ENCODE peak calls at places on chromosomes 5 and 9, in five cellular contexts. B, O, F, J and Y are unnamed samples.

GRCh38 chr9:126329476-126330275 is 3.0 kb downstream of the MVB12B start:
- DNase-seq in B (no peak), O (no peak), F (no peak), J (peak; percentile 76), Y (no peak)

GRCh38 chr5:15797116-15797515 is 297.1 kb downstream of the FBXL7 start:
- DNase-seq in B (no peak), O (no peak), F (no peak), J (no peak), Y (no peak)

GRCh38 chr5:82396871-82397514 is 118.8 kb upstream of the RPS23 start:
- DNase-seq in B (peak; percentile 68), O (no peak), F (peak; percentile 67), J (no peak), Y (peak; percentile 28)

GRCh38 chr5:180640301-180640764 is 9.1 kb downstream of the FLT4 start:
- DNase-seq in B (peak; percentile 24), O (no peak), F (peak; percentile 49), J (peak; percentile 64), Y (no peak)

GRCh38 chr5:137155621-137156020 is 343.5 kb downstream of the SPOCK1 start:
- DNase-seq in B (no peak), O (no peak), F (no peak), J (no peak), Y (no peak)

GRCh38 chr9:69420611-69421270 is 95.7 kb downstream of the ENTREP1 start:
- DNase-seq in B (no peak), O (no peak), F (no peak), J (no peak), Y (no peak)

GRCh38 chr9:108618906-108619550 is 236.8 kb downstream of the ACTL7B start:
- DNase-seq in B (no peak), O (no peak), F (no peak), J (no peak), Y (no peak)

GRCh38 chr5:93246093-93246855 is 334.7 kb downstream of the NR2F1-AS1 start:
- DNase-seq in B (no peak), O (no peak), F (no peak), J (no peak), Y (no peak)

GRCh38 chr5:54455413-54456157 is at the start of gene HSPB3:
- DNase-seq in B (no peak), O (no peak), F (no peak), J (no peak), Y (no peak)

GRCh38 chr5:39073759-39074008 is 515 bp downstream of the RICTOR start:
- DNase-seq in B (no peak), O (no peak), F (no peak), J (no peak), Y (no peak)

DNA sequence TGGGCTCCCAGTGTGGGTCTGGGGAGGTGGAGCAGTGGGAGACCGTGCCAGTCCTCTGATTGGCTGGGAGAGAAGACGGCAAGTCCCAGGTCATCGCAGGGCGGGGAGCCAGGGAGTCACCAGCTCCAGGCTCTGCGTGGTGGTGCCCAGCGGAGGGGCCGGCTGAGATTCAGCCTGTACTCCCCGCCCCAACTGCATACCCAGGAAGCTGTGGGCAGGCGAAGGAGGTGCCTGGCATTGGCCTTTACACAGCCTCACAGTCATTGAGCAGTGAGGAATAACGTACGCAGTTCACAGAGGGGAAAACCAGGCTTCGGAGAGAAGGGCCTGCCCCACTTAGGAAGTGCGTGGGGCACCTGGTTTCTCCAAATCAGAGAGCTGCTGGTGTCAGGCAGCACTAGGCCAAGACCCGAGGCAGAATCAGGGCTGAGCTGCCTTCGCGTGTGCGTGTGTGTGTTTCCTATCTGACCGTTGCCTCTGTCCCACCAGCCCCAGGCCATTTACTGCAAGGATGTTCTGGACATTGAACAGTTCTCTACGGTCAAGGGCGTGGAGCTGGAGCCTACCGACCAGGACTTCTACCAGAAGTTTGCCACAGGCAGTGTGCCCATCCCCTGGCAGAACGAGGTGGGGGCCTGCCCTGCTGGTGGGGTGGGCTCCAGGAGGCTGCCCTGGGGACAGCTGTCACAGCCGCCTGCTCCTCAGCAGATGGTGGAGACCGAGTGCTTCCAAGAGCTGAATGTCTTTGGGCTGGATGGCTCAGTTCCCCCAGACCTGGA is 6.2 kb upstream of the PRR7 start:
- DNase-seq in B (no peak), O (no peak), F (no peak), J (no peak), Y (no peak)
- H3K27ac ChIP-seq in B (peak overlapping the region; percentile 31), O (no peak overlapping the region), F (no peak overlapping the region), J (no peak overlapping the region), Y (no peak overlapping the region)

GRCh38 chr5:63919763-63920478 is 42.3 kb downstream of the HTR1A start:
- DNase-seq in B (no peak), O (no peak), F (no peak), J (no peak), Y (no peak)
- H3K27ac ChIP-seq in B (no peak overlapping the region), O (no peak overlapping the region), F (no peak overlapping the region), J (no peak overlapping the region), Y (no peak overlapping the region)

DNA sequence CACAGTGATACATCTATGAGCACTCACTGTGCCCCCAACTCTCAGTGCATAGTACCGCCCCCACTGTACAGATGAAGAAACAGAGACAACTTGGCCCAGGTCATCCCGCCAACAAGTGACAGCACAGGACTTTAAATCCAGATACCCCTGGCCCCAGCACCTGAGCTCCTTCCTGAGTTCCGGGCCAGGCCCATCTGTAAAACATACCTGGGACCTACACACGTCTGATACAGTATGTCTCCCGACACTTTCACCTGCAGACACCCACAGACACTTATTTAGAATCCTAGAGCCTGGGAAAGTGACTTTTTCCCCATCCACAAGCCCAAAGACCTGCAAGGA is 60.8 kb upstream of the SLC25A51 start:
- DNase-seq in B (no peak), O (no peak), F (no peak), J (no peak), Y (no peak)
- H3K27ac ChIP-seq in B (peak overlapping the region; percentile 77), O (peak overlapping the region; percentile 74), F (peak overlapping the region; percentile 81), J (peak overlapping the region; percentile 82), Y (peak overlapping the region; percentile 96)

DNA sequence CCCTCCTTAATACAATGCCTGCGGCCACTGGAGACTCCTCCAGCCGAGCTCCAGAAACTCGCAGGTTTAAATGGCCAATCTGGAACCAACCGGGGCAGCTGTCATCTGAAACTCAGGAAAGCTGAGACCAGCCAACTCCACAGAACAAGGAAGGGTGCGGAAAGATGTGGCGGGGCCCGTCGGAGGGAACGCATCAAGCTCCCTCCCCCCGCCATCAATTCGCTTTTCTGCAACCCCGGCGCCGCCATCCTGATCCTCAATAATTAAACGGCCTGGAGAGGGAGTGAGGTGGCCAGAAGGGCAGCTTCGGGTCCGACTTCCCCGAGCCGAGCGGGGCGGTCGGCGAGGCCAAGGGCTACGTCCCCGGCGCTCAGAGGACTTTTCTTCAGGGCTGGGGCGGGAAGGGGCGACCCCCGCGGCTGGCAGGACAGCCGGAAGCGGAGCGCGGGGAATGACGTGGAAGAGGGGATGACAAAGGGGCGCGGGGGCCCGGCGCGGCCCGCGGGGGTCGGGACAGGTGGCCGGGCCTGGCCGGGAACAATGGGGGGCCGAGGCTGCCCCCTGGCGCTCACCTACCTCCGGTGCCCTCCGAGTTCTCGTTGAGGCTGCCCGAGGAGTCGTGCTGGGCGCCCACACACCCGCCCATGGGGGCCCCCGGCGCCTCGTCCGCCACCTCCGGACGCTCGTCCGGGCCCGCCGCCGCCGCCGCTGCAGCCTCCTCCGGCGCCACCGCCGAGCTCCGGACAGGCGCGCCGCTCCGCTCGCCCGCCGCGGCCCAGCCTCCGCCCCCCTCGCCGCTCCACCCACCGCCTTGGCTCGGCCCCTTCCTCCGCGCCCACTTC is at the start of gene UBTD2:
- DNase-seq in B (peak; percentile 94), O (peak; percentile 92), F (peak; percentile 81), J (peak; percentile 90), Y (peak; percentile 45)
- H3K27ac ChIP-seq in B (peak within 1 kb of the TSS; percentile 86), O (peak within 1 kb of the TSS; percentile 90), F (peak within 1 kb of the TSS; percentile 95), J (peak within 1 kb of the TSS; percentile 83), Y (peak within 1 kb of the TSS; percentile 66)

DNA sequence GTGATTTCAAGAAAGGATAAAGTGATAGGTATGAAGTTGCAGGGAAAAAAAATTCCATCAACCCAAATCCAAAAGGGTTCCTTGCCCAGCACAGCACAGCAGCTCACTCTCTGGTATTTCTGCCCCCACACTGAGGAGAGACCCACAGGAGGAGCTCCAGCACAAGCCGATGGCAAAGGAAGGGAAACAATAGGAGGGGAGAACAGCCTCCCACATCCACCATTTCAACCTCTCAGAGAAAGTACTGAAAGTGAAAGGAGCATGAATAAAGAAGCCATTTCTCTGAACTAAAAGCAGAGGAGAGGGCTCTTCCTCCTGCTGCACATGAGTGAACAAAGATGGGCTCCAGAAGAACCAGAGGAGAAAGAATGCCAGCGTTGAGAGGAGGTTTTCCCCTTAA is 54.9 kb upstream of the ZSWIM6 start:
- DNase-seq in B (no peak), O (no peak), F (no peak), J (no peak), Y (peak; percentile 24)
- H3K27ac ChIP-seq in B (no peak overlapping the region), O (no peak overlapping the region), F (no peak overlapping the region), J (no peak overlapping the region), Y (peak overlapping the region; percentile 4)

GRCh38 chr5:134149571-134150303 is 27.0 kb downstream of the SKP1 start:
- DNase-seq in B (no peak), O (no peak), F (no peak), J (no peak), Y (no peak)
- H3K27ac ChIP-seq in B (no peak overlapping the region), O (no peak overlapping the region), F (peak overlapping the region; percentile 90), J (peak overlapping the region; percentile 59), Y (peak overlapping the region; percentile 73)